ENCODE peak calls at places on chromosomes 13 and 19, in six cellular contexts. B is fibroblast of the conjunctiva, M is Right ventricle myocardium superior, W is GM13977, N is neural progenitor cell, X is fibroblast of pulmonary artery. V is an unnamed sample.

GRCh38 chr19:13964776-13965175 is 12.5 kb downstream of the DCAF15 start:
- DNase-seq in B (no peak), M (no peak), W (no peak), N (no peak), X (no peak), V (no peak)

GRCh38 chr19:5340637-5341447 is at the start of gene PTPRS:
- DNase-seq in B (peak; percentile 27), M (peak; percentile 87), W (peak; percentile 96), N (peak; percentile 96), X (peak; percentile 75), V (peak; percentile 43)

GRCh38 chr19:18594824-18595373 is 6.3 kb downstream of the REX1BD start:
- DNase-seq in B (no peak), M (no peak), W (peak; percentile 59), N (peak; percentile 33), X (no peak), V (no peak)

GRCh38 chr13:106752584-106753202 is 184.8 kb upstream of the ARGLU1 start:
- DNase-seq in B (no peak), M (no peak), W (no peak), N (peak; percentile 84), X (no peak), V (no peak)

GRCh38 chr19:2487780-2488330 is 11.9 kb downstream of the GADD45B start:
- DNase-seq in B (no peak), M (no peak), W (no peak), N (no peak), X (no peak), V (no peak)

GRCh38 chr13:41411536-41411935 is 45.8 kb upstream of the RGCC start:
- DNase-seq in B (peak; percentile 38), M (no peak), W (no peak), N (peak; percentile 57), X (peak; percentile 76), V (no peak)

GRCh38 chr13:51628059-51628852 is 44.0 kb downstream of the WDFY2 start:
- DNase-seq in B (no peak), M (no peak), W (no peak), N (no peak), X (no peak), V (no peak)

GRCh38 chr13:78430811-78431210 is 172.5 kb downstream of the POU4F1 start:
- DNase-seq in B (no peak), M (no peak), W (no peak), N (no peak), X (no peak), V (no peak)

GRCh38 chr13:30819136-30819875 is 84.0 kb downstream of the ALOX5AP start:
- DNase-seq in B (no peak), M (no peak), W (no peak), N (no peak), X (no peak), V (no peak)

GRCh38 chr13:63699948-63700347 is 2284.3 kb upstream of the PCDH20 start:
- DNase-seq in B (no peak), M (no peak), W (no peak), N (no peak), X (no peak), V (no peak)

GRCh38 chr13:40589285-40590109 is 76.9 kb downstream of the FOXO1 start:
- DNase-seq in B (peak; percentile 9), M (peak; percentile 47), W (peak; percentile 40), N (peak; percentile 38), X (peak; percentile 90), V (no peak)

GRCh38 chr13:24276310-24276709 is 33.1 kb upstream of the C1QTNF9 start:
- DNase-seq in B (no peak), M (no peak), W (peak; percentile 49), N (no peak), X (no peak), V (no peak)

GRCh38 chr13:21243843-21244184 is 67.4 kb downstream of the MRPL57 start:
- DNase-seq in B (no peak), M (no peak), W (no peak), N (no peak), X (no peak), V (no peak)

GRCh38 chr19:31378404-31378803 is 29.2 kb upstream of the TSHZ3 start:
- DNase-seq in B (peak; percentile 68), M (peak; percentile 56), W (no peak), N (no peak), X (peak; percentile 95), V (no peak)

GRCh38 chr19:5973867-5974635 is 3.9 kb downstream of the RANBP3 start:
- DNase-seq in B (no peak), M (no peak), W (no peak), N (no peak), X (no peak), V (no peak)

GRCh38 chr19:52734340-52734892 is 428 bp downstream of the ZNF611 start:
- DNase-seq in B (no peak), M (peak; percentile 49), W (peak; percentile 48), N (peak; percentile 59), X (peak; percentile 6), V (no peak)

GRCh38 chr19:35460608-35461007 is 12.6 kb downstream of the FFAR2 start:
- DNase-seq in B (no peak), M (no peak), W (no peak), N (no peak), X (no peak), V (no peak)

GRCh38 chr13:30714629-30715028 is 20.7 kb upstream of the ALOX5AP start:
- DNase-seq in B (no peak), M (no peak), W (no peak), N (no peak), X (no peak), V (no peak)

GRCh38 chr13:109720758-109721184 is 65.6 kb downstream of the IRS2 start:
- DNase-seq in B (no peak), M (no peak), W (no peak), N (no peak), X (no peak), V (no peak)

GRCh38 chr19:1045247-1045603 is 5.3 kb downstream of the ABCA7 start:
- DNase-seq in B (no peak), M (no peak), W (no peak), N (peak; percentile 60), X (no peak), V (no peak)

GRCh38 chr13:99442273-99442895 is 58.9 kb upstream of the TM9SF2 start:
- DNase-seq in B (peak; percentile 28), M (no peak), W (no peak), N (peak; percentile 60), X (peak; percentile 67), V (peak; percentile 25)

GRCh38 chr19:15452111-15453047 is 2.6 kb upstream of the WIZ start:
- DNase-seq in B (peak; percentile 73), M (peak; percentile 94), W (no peak), N (peak; percentile 96), X (peak; percentile 86), V (peak; percentile 11)

GRCh38 chr13:70310720-70311119 is 202.5 kb upstream of the KLHL1 start:
- DNase-seq in B (no peak), M (no peak), W (no peak), N (peak; percentile 46), X (peak; percentile 13), V (no peak)

GRCh38 chr13:29847501-29847983 is 2.9 kb downstream of the UBL3 start:
- DNase-seq in B (no peak), M (no peak), W (no peak), N (peak; percentile 14), X (peak; percentile 49), V (peak; percentile 4)

GRCh38 chr13:107582171-107582570 is 633.2 kb downstream of the LIG4 start:
- DNase-seq in B (no peak), M (no peak), W (no peak), N (no peak), X (no peak), V (no peak)

GRCh38 chr19:10748924-10749434 is 31.1 kb downstream of the DNM2 start:
- DNase-seq in B (no peak), M (peak; percentile 63), W (no peak), N (no peak), X (peak; percentile 44), V (peak; percentile 18)

GRCh38 chr19:2547033-2547680 is 71.2 kb downstream of the GADD45B start:
- DNase-seq in B (no peak), M (peak; percentile 34), W (no peak), N (no peak), X (no peak), V (no peak)

GRCh38 chr19:602391-603301 is 13.0 kb downstream of the HCN2 start:
- DNase-seq in B (no peak), M (no peak), W (no peak), N (no peak), X (no peak), V (no peak)

GRCh38 chr19:35436477-35437141 is 11.4 kb upstream of the FFAR2 start:
- DNase-seq in B (peak; percentile 26), M (no peak), W (no peak), N (no peak), X (peak; percentile 72), V (no peak)

GRCh38 chr13:47081246-47081645 is 184.4 kb upstream of the HTR2A start:
- DNase-seq in B (no peak), M (no peak), W (no peak), N (no peak), X (no peak), V (no peak)

GRCh38 chr13:110278859-110279258 is 28.1 kb downstream of the COL4A1 start:
- DNase-seq in B (no peak), M (no peak), W (no peak), N (no peak), X (no peak), V (no peak)

GRCh38 chr19:51760811-51761356 is at the start of gene FPR2:
- DNase-seq in B (no peak), M (no peak), W (no peak), N (peak; percentile 8), X (no peak), V (no peak)

GRCh38 chr19:10706990-10707389 is 5.8 kb downstream of the QTRT1 start:
- DNase-seq in B (no peak), M (no peak), W (no peak), N (no peak), X (no peak), V (no peak)